ENCODE peak calls at places on chromosome 15, in seven cellular contexts. U is A549; P is activated naive CD4-positive, alpha-beta T cell; M is HTR-8/SVneo; B is psoas muscle; Q is WTC11; D is endothelial cell. V is an unnamed sample.

GRCh38 chr15:66714543-66714981 is 12.5 kb downstream of the SMAD6 start:
- DNase-seq in D (no peak), P (no peak), U (no peak), Q (no peak), B (no peak), M (no peak), V (no peak)

GRCh38 chr15:51499379-51499976 is 123.1 kb downstream of the DMXL2 start:
- DNase-seq in B (no peak), D (no peak), M (peak), P (no peak), U (peak), Q (no peak), V (no peak)

GRCh38 chr15:87477759-87478687 is 778.5 kb downstream of the NTRK3 start:
- DNase-seq in B (no peak), U (peak), P (no peak), M (peak), Q (no peak), D (no peak), V (no peak)

GRCh38 chr15:75727851-75728715 is 15.4 kb upstream of the CSPG4 start:
- DNase-seq in U (peak), Q (peak), B (peak), M (peak), P (peak), D (peak), V (peak)

GRCh38 chr15:34271493-34271892 is 46.7 kb downstream of the EMC4 start:
- DNase-seq in D (no peak), B (no peak), U (no peak), Q (no peak), M (peak), P (no peak), V (no peak)

GRCh38 chr15:78103406-78104118 is 11.2 kb downstream of the SH2D7 start:
- DNase-seq in Q (no peak), D (no peak), M (no peak), B (no peak), P (no peak), U (no peak), V (no peak)

GRCh38 chr15:49460411-49460941 is 37.4 kb downstream of the FGF7 start:
- DNase-seq in M (no peak), D (no peak), U (no peak), B (no peak), Q (no peak), P (no peak), V (no peak)

GRCh38 chr15:76197703-76198455 is 113.4 kb downstream of the ETFA start:
- DNase-seq in B (peak), D (no peak), P (no peak), M (no peak), U (no peak), Q (no peak), V (peak)

GRCh38 chr15:65409284-65409631 is 13.5 kb downstream of the IGDCC4 start:
- DNase-seq in P (no peak), Q (no peak), B (peak), M (no peak), U (no peak), D (no peak), V (no peak)

V was measured in colonic mucosa.